ENCODE peak calls at places on chromosomes 16 and 17, in eight cellular contexts. F is body of pancreas; U is aorta; L is uterus; K is esophagus squamous epithelium; Y is CD8-positive, alpha-beta T cell; Q is Panc1; G is stomach. C is an unnamed sample. For H3K27me3, the result is how much of the 10 kb centered on the place peaks cover.

GRCh38 chr17:28951428-28951990 is at the start of gene PHF12:
- DNase-seq in F (peak), U (peak), L (peak), K (peak), Y (peak), Q (peak), G (peak), C (peak)

GRCh38 chr16:89646906-89647305 is 10.6 kb downstream of the CHMP1A start:
- DNase-seq in F (no peak), U (no peak), L (no peak), K (no peak), Y (no peak), Q (no peak), G (no peak), C (no peak)

GRCh38 chr16:9946022-9946720 is 236.1 kb downstream of the GRIN2A start:
- DNase-seq in F (no peak), U (no peak), L (no peak), K (no peak), Y (no peak), Q (no peak), G (no peak), C (no peak)

GRCh38 chr17:51948128-51948527 is 210.4 kb downstream of the CA10 start:
- DNase-seq in F (no peak), U (no peak), L (no peak), K (no peak), Y (no peak), Q (no peak), G (no peak), C (no peak)

GRCh38 chr17:47618416-47618815 is 31.3 kb upstream of the KPNB1 start:
- DNase-seq in F (no peak), U (no peak), L (no peak), K (no peak), Y (no peak), Q (no peak), G (no peak), C (no peak)

GRCh38 chr16:80717611-80718010 is 86.8 kb downstream of the CDYL2 start:
- DNase-seq in F (no peak), U (no peak), L (no peak), K (no peak), Y (no peak), Q (no peak), G (no peak), C (no peak)

GRCh38 chr16:2515180-2515803 is 1.5 kb downstream of the ATP6V0C start:
- DNase-seq in F (peak), U (no peak), L (peak), K (no peak), Y (no peak), Q (no peak), G (peak), C (peak)

GRCh38 chr16:25311039-25311438 is 53.4 kb upstream of the ZKSCAN2 start:
- DNase-seq in F (no peak), U (no peak), L (no peak), K (no peak), Y (no peak), Q (no peak), G (no peak), C (no peak)

GRCh38 chr16:53131363-53132071 is 76.7 kb downstream of the CHD9 start:
- DNase-seq in F (peak), U (peak), L (peak), K (no peak), Y (peak), Q (no peak), G (peak), C (peak)

GRCh38 chr16:23575834-23576233 is 18.3 kb downstream of the UBFD1 start:
- DNase-seq in F (no peak), U (no peak), L (no peak), K (no peak), Y (no peak), Q (no peak), G (no peak), C (no peak)

GRCh38 chr16:918068-918467 is 52.7 kb downstream of the LMF1 start:
- DNase-seq in F (no peak), U (no peak), L (no peak), K (no peak), Y (no peak), Q (no peak), G (no peak), C (no peak)

DNA sequence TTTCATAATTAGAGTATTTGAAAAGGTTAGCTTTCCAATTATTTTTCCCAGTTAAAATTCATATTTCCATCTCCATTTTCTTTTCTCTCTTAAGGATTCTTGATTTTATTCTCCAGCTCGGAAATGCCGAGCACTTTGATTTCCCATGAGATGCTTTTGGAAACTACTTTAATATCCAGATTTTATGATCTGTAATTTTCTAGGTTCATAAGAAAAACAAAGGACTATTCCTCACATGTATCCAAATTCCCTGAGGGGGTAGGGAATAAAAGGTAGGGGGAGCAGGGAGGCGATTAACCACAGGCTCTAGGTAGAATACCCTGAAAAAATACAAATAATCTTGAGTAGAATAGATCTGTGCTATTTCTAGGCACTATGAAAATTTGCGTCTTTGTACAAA is 938 bp downstream of the RNF43 start:
- DNase-seq in F (no peak), U (no peak), L (no peak), K (no peak), Y (no peak), Q (no peak), G (no peak), C (no peak)
- H3K27me3 ChIP-seq in F (under half), U (under half), L (under half), K (under half), Y (under half), Q (under half), G (under half), C (under half)

DNA sequence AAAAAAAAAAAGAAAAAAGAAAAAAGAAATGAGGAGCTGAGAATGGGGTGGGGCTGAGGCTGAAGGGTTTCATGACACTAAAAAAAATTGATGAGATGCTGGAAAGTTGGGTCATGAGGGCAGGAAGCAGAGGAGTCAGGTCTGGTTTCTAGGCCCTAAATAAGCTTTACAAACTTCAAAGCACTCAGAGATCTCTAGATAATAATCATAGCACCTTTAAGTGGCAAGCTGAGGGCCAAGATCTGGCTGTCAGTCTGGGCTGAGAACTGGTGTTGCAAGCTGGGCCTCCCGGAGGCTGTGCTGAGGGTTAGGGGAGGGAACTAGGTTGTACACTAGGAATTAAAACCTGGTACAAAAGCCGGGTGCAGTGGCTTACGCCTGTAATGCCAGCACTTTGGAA is 6.4 kb downstream of the ZNF764 start:
- DNase-seq in F (no peak), U (no peak), L (no peak), K (no peak), Y (peak), Q (no peak), G (no peak), C (no peak)
- H3K27ac ChIP-seq in F (no peak), U (no peak), L (no peak), K (no peak), Y (peak), Q (no peak), G (no peak), C (no peak)

GRCh38 chr16:14454391-14454790 is 175.7 kb downstream of the PARN start:
- DNase-seq in F (no peak), U (no peak), L (no peak), K (no peak), Y (no peak), Q (no peak), G (no peak), C (no peak)
- H3K27me3 ChIP-seq in F (under half), U (under half), L (under half), K (under half), Y (under half), Q (under half), G (under half), C (under half)

GRCh38 chr17:10888858-10889257 is 51.0 kb upstream of the PIRT start:
- DNase-seq in F (no peak), U (no peak), L (no peak), K (no peak), Y (no peak), Q (no peak), G (no peak), C (no peak)
- H3K27ac ChIP-seq in F (no peak), U (no peak), L (no peak), K (no peak), Y (no peak), Q (no peak), G (no peak), C (no peak)

DNA sequence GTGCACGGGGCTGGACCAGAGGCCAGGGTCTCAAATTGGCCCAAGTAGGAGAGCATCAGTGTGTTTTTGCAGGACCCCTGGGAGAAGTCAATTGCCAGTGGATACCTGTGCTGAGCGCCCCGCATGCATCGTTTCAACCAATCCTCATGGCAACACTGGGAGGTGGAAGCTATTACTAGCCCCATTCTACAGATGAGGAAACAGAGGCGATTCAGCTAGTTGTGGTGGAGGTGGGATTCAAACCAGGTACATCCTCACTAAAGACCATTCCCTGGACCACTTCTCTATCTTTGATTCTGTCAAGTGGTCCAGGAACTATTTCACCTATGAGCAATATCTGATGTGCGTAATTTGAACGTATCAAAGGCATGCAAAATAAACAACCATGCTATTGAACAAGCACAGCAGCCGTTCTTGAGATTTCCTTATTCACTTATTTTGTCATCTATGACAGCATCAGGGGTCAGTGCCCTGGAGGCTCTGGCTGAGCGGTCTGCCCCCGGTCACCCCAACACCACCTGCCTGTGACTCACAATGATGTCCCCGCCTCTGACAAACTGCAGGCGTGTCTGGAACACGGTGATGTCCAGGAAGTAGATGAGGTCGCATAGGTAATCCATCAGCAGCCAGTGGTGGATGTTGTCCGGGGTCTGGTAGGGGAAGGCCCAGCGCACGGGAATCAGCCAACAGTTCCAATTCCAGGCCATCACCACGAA is 54.0 kb downstream of the CNGB1 start:
- DNase-seq in F (no peak), U (no peak), L (no peak), K (no peak), Y (no peak), Q (no peak), G (no peak), C (no peak)
- H3K27me3 ChIP-seq in F (under half), U (under half), L (under half), K (under half), Y (under half), Q (under half), G (under half), C (under half)

GRCh38 chr16:4426722-4427372 is 1.2 kb downstream of the DNAJA3 start:
- DNase-seq in F (no peak), U (no peak), L (no peak), K (no peak), Y (no peak), Q (no peak), G (no peak), C (no peak)
- H3K27ac ChIP-seq in F (no peak), U (no peak), L (no peak), K (peak), Y (peak), Q (peak), G (no peak), C (peak)

GRCh38 chr16:10968509-10968908 is 24.1 kb downstream of the CLEC16A start:
- DNase-seq in F (no peak), U (no peak), L (no peak), K (no peak), Y (no peak), Q (no peak), G (no peak), C (no peak)
- H3K27me3 ChIP-seq in F (under half), U (under half), L (under half), K (under half), Y (under half), Q (under half), G (under half), C (under half)

GRCh38 chr17:6592193-6592592 is 35.8 kb upstream of the PITPNM3 start:
- DNase-seq in F (no peak), U (no peak), L (no peak), K (no peak), Y (no peak), Q (no peak), G (no peak), C (no peak)
- H3K27ac ChIP-seq in F (peak), U (no peak), L (no peak), K (no peak), Y (no peak), Q (no peak), G (peak), C (no peak)